ENCODE peak calls at places on chromosomes 16 and 17, in eight cellular contexts. C is endothelial cell of umbilical vein, Z is neural progenitor cell, N is PC-9, U is lower lobe of right lung, Y is IMR-90, V is stomach, S is ovary. F is an unnamed sample.

GRCh38 chr17:27293359-27293897 is 486 bp upstream of the WSB1 start:
- DNase-seq in C (no peak), Z (peak; percentile 16), N (no peak), U (no peak), Y (no peak), V (no peak), S (peak; percentile 41), F (no peak)

GRCh38 chr17:27345141-27345904 is 51.4 kb downstream of the WSB1 start:
- DNase-seq in C (no peak), Z (peak; percentile 83), N (no peak), U (no peak), Y (peak; percentile 28), V (no peak), S (no peak), F (no peak)

GRCh38 chr16:19935696-19936095 is 51.0 kb upstream of the GPRC5B start:
- DNase-seq in C (no peak), Z (no peak), N (no peak), U (no peak), Y (no peak), V (no peak), S (no peak), F (no peak)

GRCh38 chr16:7605812-7606211 is 273.2 kb downstream of the RBFOX1 start:
- DNase-seq in C (no peak), Z (no peak), N (no peak), U (no peak), Y (no peak), V (no peak), S (no peak), F (no peak)

GRCh38 chr16:3065742-3066439 is 451 bp downstream of the IL32 start:
- DNase-seq in C (no peak), Z (no peak), N (no peak), U (no peak), Y (no peak), V (no peak), S (no peak), F (no peak)

GRCh38 chr16:88692861-88693260 is 6.6 kb upstream of the SNAI3 start:
- DNase-seq in C (no peak), Z (no peak), N (no peak), U (no peak), Y (no peak), V (no peak), S (no peak), F (no peak)

GRCh38 chr17:65230040-65230439 is 92.9 kb downstream of the RGS9 start:
- DNase-seq in C (no peak), Z (no peak), N (no peak), U (no peak), Y (no peak), V (no peak), S (no peak), F (no peak)

GRCh38 chr16:3612510-3613466 is 1.4 kb upstream of the SLX4 start:
- DNase-seq in C (no peak), Z (no peak), N (no peak), U (no peak), Y (no peak), V (peak; percentile 18), S (peak; percentile 14), F (no peak)

GRCh38 chr16:88331989-88332920 is 50.5 kb upstream of the ZNF469 start:
- DNase-seq in C (peak; percentile 89), Z (no peak), N (peak; percentile 97), U (no peak), Y (peak; percentile 100), V (peak; percentile 49), S (no peak), F (peak; percentile 99)

GRCh38 chr16:57405194-57405593 is 627 bp downstream of the CCL17 start:
- DNase-seq in C (no peak), Z (no peak), N (no peak), U (no peak), Y (no peak), V (no peak), S (no peak), F (no peak)

GRCh38 chr16:87190288-87191240 is 126.6 kb downstream of the C16orf95 start:
- DNase-seq in C (no peak), Z (no peak), N (no peak), U (no peak), Y (no peak), V (no peak), S (no peak), F (no peak)

GRCh38 chr16:27991876-27992275 is 71.6 kb downstream of the GSG1L start:
- DNase-seq in C (no peak), Z (no peak), N (no peak), U (no peak), Y (no peak), V (no peak), S (no peak), F (no peak)

GRCh38 chr16:23227529-23227928 is 45.0 kb downstream of the SCNN1G start:
- DNase-seq in C (no peak), Z (no peak), N (no peak), U (no peak), Y (no peak), V (no peak), S (no peak), F (no peak)

GRCh38 chr16:1533443-1533951 is at the start of gene TMEM204:
- DNase-seq in C (peak; percentile 83), Z (no peak), N (no peak), U (no peak), Y (peak; percentile 78), V (peak; percentile 38), S (peak; percentile 66), F (peak; percentile 50)

GRCh38 chr16:61937646-61938045 is 98.6 kb downstream of the CDH8 start:
- DNase-seq in C (no peak), Z (no peak), N (no peak), U (no peak), Y (no peak), V (no peak), S (no peak), F (no peak)

GRCh38 chr16:61934591-61934990 is 101.6 kb downstream of the CDH8 start:
- DNase-seq in C (no peak), Z (no peak), N (no peak), U (no peak), Y (no peak), V (no peak), S (no peak), F (no peak)

GRCh38 chr16:61936522-61936921 is 99.7 kb downstream of the CDH8 start:
- DNase-seq in C (no peak), Z (peak; percentile 36), N (no peak), U (no peak), Y (no peak), V (no peak), S (no peak), F (no peak)
- TF ChIP-seq CTCF in C (no peak), Z (peak; percentile 71), N (peak; percentile 39), U (no peak), Y (no peak), V (no peak), S (no peak), F (no peak)

GRCh38 chr17:58276423-58276822 is 4.3 kb downstream of the MPO start:
- DNase-seq in C (no peak), Z (no peak), N (no peak), U (no peak), Y (no peak), V (no peak), S (no peak), F (no peak)

GRCh38 chr17:58272367-58273280 is 8.1 kb downstream of the MPO start:
- DNase-seq in C (no peak), Z (no peak), N (no peak), U (no peak), Y (no peak), V (no peak), S (no peak), F (no peak)

GRCh38 chr17:58275417-58275816 is 5.3 kb downstream of the MPO start:
- DNase-seq in C (no peak), Z (no peak), N (no peak), U (no peak), Y (no peak), V (no peak), S (no peak), F (no peak)

GRCh38 chr17:58271532-58271931 is 9.2 kb downstream of the MPO start:
- DNase-seq in C (no peak), Z (no peak), N (no peak), U (no peak), Y (no peak), V (no peak), S (no peak), F (no peak)

DNA sequence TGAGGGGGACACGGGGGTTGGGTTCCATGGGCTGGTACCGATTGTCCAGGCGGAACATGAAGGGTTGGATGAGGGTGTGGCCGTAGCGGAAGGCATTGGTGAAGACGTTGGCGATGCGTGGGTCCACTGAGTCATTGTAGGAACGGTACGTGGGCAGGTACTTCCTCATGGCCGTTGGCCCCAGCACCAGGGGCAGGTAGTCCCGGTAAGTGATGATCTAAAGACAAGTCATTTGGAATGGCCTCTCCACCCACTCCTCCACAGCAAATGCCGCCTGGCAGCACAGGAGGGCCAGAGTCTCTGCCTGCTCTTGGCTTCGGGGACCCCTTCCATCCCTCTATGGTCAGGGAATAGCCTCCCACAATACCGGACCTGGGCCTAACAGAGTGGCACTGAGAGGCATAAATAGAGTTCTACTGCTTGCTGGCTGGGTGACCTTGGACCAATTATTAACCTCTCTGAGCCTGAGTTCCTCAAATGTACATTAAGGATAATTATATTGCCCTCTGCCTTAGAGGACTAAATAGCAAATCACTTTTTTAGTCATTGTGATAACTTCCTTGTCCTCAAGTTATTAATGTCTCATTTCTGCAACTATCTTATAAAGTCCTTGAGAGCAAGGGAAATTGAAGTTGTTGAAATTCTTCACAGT is 7.2 kb downstream of the MPO start:
- DNase-seq in C (no peak), Z (no peak), N (no peak), U (no peak), Y (no peak), V (no peak), S (no peak), F (no peak)
- H3K27me3 ChIP-seq in C (no peaks in the 10 kb centered on the region), Z (no peaks in the 10 kb centered on the region), N (peaks cover 96% of the 10 kb centered on the region), U (peaks cover 4% of the 10 kb centered on the region), Y (peaks cover 2% of the 10 kb centered on the region), V (peaks cover 1% of the 10 kb centered on the region), S (no peaks in the 10 kb centered on the region), F (no peaks in the 10 kb centered on the region)

GRCh38 chr17:81734405-81735055 is 22.4 kb downstream of the SLC25A10 start:
- DNase-seq in C (no peak), Z (no peak), N (no peak), U (peak; percentile 38), Y (no peak), V (peak; percentile 73), S (no peak), F (no peak)
- H3K4me3 ChIP-seq in C (no peak overlapping the region), Z (no peak overlapping the region), N (no peak overlapping the region), U (no peak overlapping the region), Y (no peak overlapping the region), V (no peak overlapping the region), S (no peak overlapping the region), F (no peak overlapping the region)

DNA sequence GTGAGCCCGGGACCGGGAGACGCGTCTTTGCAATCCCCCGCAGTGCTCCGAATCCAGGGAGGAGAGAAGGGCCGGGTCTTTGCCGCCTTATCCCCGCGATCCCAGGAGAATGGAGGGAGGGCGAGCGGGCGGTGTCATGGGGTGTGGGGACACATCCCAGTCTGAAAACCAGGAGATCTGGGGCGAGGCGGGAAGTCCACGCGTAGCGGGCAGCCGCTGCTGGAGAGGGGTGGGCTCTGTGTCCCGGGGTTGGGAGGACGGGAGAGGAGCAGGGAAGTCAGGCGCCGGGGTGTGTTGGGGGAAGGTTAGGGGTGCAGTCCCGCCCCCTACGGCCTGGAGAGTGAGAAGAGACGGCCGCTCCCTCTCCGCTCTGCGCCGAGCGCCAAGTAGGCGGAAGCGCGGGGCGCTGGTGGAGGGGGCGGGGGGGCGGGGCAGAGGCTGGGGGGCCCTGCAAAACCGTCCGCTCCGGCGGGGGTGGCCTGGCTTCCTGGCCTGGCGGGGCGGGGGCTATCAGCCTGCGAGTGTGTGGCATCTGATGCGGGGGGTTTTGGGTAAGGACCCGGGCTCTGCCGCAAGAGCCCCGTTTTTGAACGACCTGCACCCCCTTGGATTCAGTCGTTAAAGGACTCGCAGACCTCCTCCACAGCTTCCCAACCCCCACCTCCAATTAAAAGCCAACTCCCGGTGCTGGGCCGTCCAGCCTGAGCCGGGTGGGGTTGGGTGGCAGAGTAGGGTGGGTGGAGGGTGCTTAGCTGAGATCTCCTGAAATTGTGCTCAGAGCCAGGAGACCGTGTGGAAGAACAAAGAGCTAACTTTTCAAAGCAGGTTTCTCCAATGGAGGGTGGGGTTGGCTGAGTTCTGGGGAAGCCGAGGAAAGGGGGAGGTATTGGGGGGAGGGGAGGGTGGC is 654 bp downstream of the LASP1 start:
- DNase-seq in C (peak; percentile 38), Z (peak; percentile 76), N (peak; percentile 43), U (peak; percentile 87), Y (peak; percentile 42), V (peak; percentile 75), S (peak; percentile 74), F (no peak)
- TF ChIP-seq CTCF in C (no peak), Z (peak; percentile 8), N (no peak), U (no peak), Y (no peak), V (no peak), S (no peak), F (no peak)

F was measured in BJ.